ENCODE peak calls at places on chromosomes 6 and 20, in six cellular contexts. E is GM13977; V is cardiac fibroblast; G is left kidney; A is left ventricle myocardium superior; O is stimulated activated CD4-positive, alpha-beta T cell treated with anti-CD3 and anti-CD28 coated beads, Interleukin-1b, Interleukin-23, amount 100 ng/mL, for 4 hours. U is an unnamed sample.

GRCh38 chr20:41149679-41150131 is 12.4 kb downstream of the PLCG1 start:
- DNase-seq in E (no peak), V (peak), G (no peak), A (no peak), O (no peak), U (no peak)

GRCh38 chr6:8803181-8803760 is 367.9 kb upstream of the SLC35B3 start:
- DNase-seq in E (no peak), V (no peak), G (no peak), A (no peak), O (no peak), U (no peak)

GRCh38 chr6:41271901-41272395 is 14.5 kb downstream of the TREM1 start:
- DNase-seq in E (no peak), V (no peak), G (no peak), A (peak), O (no peak), U (peak)

GRCh38 chr6:70108230-70108629 is 194.7 kb downstream of the COL9A1 start:
- DNase-seq in E (peak), V (peak), G (peak), A (no peak), O (no peak), U (peak)

GRCh38 chr6:142927904-142928303 is 17.1 kb downstream of the HIVEP2 start:
- DNase-seq in E (no peak), V (peak), G (peak), A (no peak), O (no peak), U (no peak)

GRCh38 chr6:42251500-42251899 is 33.8 kb upstream of the MRPS10 start:
- DNase-seq in E (no peak), V (peak), G (no peak), A (no peak), O (no peak), U (no peak)

GRCh38 chr6:44176130-44176934 is 17.7 kb downstream of the CAPN11 start:
- DNase-seq in E (no peak), V (no peak), G (no peak), A (peak), O (no peak), U (no peak)

GRCh38 chr6:138455746-138456392 is 43.4 kb downstream of the NHSL1 start:
- DNase-seq in E (peak), V (peak), G (no peak), A (no peak), O (no peak), U (peak)

GRCh38 chr20:63227260-63227659 is 8.4 kb upstream of the BIRC7 start:
- DNase-seq in E (no peak), V (no peak), G (no peak), A (no peak), O (no peak), U (no peak)

GRCh38 chr20:36094497-36094896 is 60.0 kb upstream of the EPB41L1 start:
- DNase-seq in E (no peak), V (peak), G (peak), A (no peak), O (no peak), U (no peak)

GRCh38 chr6:98834060-98835031 is at the start of gene POU3F2:
- DNase-seq in E (peak), V (peak), G (peak), A (peak), O (peak), U (peak)

GRCh38 chr6:27575594-27576361 is 102.9 kb upstream of the ZNF184 start:
- DNase-seq in E (no peak), V (peak), G (no peak), A (no peak), O (no peak), U (no peak)

GRCh38 chr6:134930463-134930862 is 19.4 kb downstream of the ALDH8A1 start:
- DNase-seq in E (no peak), V (no peak), G (no peak), A (no peak), O (no peak), U (no peak)

GRCh38 chr20:24612799-24613775 is 143.7 kb downstream of the SYNDIG1 start:
- DNase-seq in E (no peak), V (no peak), G (no peak), A (peak), O (no peak), U (no peak)

GRCh38 chr20:32823737-32824588 is 4.2 kb downstream of the MAPRE1 start:
- DNase-seq in E (no peak), V (peak), G (no peak), A (no peak), O (no peak), U (no peak)

GRCh38 chr20:32263398-32263954 is 14.0 kb upstream of the KIF3B start:
- DNase-seq in E (no peak), V (no peak), G (no peak), A (no peak), O (no peak), U (no peak)

GRCh38 chr6:155936551-155936950 is 480.9 kb upstream of the NOX3 start:
- DNase-seq in E (no peak), V (no peak), G (no peak), A (no peak), O (no peak), U (no peak)

GRCh38 chr6:170448317-170448716 is 104.8 kb downstream of the PSMB1 start:
- DNase-seq in E (no peak), V (no peak), G (no peak), A (no peak), O (no peak), U (no peak)

GRCh38 chr6:170152111-170152926 is 138.6 kb downstream of the DLL1 start:
- DNase-seq in E (no peak), V (no peak), G (no peak), A (no peak), O (no peak), U (no peak)

GRCh38 chr6:22621028-22621427 is 51.7 kb downstream of the HDGFL1 start:
- DNase-seq in E (no peak), V (no peak), G (no peak), A (no peak), O (no peak), U (no peak)

GRCh38 chr20:33262658-33263065 is 20.4 kb upstream of the BPIFB1 start:
- DNase-seq in E (no peak), V (peak), G (peak), A (no peak), O (no peak), U (no peak)

GRCh38 chr6:44662461-44663121 is 275.1 kb downstream of the CDC5L start:
- DNase-seq in E (no peak), V (peak), G (peak), A (no peak), O (no peak), U (no peak)

GRCh38 chr6:132962936-132963579 is 148.7 kb downstream of the RPS12 start:
- DNase-seq in E (peak), V (peak), G (peak), A (peak), O (peak), U (peak)

GRCh38 chr6:105794263-105794662 is 291.9 kb upstream of the PRDM1 start:
- DNase-seq in E (no peak), V (no peak), G (peak), A (peak), O (no peak), U (no peak)

GRCh38 chr6:135936606-135937005 is 85.1 kb downstream of the PDE7B start:
- DNase-seq in E (no peak), V (peak), G (no peak), A (no peak), O (no peak), U (no peak)

GRCh38 chr6:12261502-12261901 is 28.7 kb upstream of the EDN1 start:
- DNase-seq in E (no peak), V (no peak), G (no peak), A (no peak), O (no peak), U (no peak)

GRCh38 chr6:74969591-74970267 is 236.1 kb downstream of the COL12A1 start:
- DNase-seq in E (no peak), V (no peak), G (no peak), A (no peak), O (no peak), U (no peak)

GRCh38 chr6:28719275-28719940 is 193.7 kb downstream of the GPX5 start:
- DNase-seq in E (no peak), V (peak), G (no peak), A (no peak), O (no peak), U (no peak)